ENCODE peak calls at places on chromosomes 4 and X, in seven cellular contexts. One of them, this sample, is unnamed.

GRCh38 chrX:88613338-88613737 is 133.7 kb upstream of the CPXCR1 start:
- DNase-seq in iris pigment epithelial cell: peak
- DNase-seq in ovary: no peak
- DNase-seq in CD14-positive monocyte: no peak
- DNase-seq in astrocyte of the spinal cord: no peak
- DNase-seq in heart right ventricle: no peak
- DNase-seq in stimulated activated CD4-positive, alpha-beta T cell treated with anti-CD3 and anti-CD28 coated beads, Interleukin-1b, Interleukin-23, amount 100 ng/mL, for 48 hours: no peak
- DNase-seq in this sample: no peak

GRCh38 chr4:22978656-22979055 is 285.9 kb downstream of the GBA3 start:
- DNase-seq in iris pigment epithelial cell: no peak
- DNase-seq in ovary: no peak
- DNase-seq in CD14-positive monocyte: no peak
- DNase-seq in astrocyte of the spinal cord: no peak
- DNase-seq in heart right ventricle: no peak
- DNase-seq in stimulated activated CD4-positive, alpha-beta T cell treated with anti-CD3 and anti-CD28 coated beads, Interleukin-1b, Interleukin-23, amount 100 ng/mL, for 48 hours: no peak
- DNase-seq in this sample: no peak

GRCh38 chrX:46279925-46280313 is 265.3 kb downstream of the ZNF674 start:
- DNase-seq in iris pigment epithelial cell: peak
- DNase-seq in ovary: no peak
- DNase-seq in CD14-positive monocyte: no peak
- DNase-seq in astrocyte of the spinal cord: no peak
- DNase-seq in heart right ventricle: no peak
- DNase-seq in stimulated activated CD4-positive, alpha-beta T cell treated with anti-CD3 and anti-CD28 coated beads, Interleukin-1b, Interleukin-23, amount 100 ng/mL, for 48 hours: no peak
- DNase-seq in this sample: no peak

GRCh38 chr4:175971393-175972179 is 94.1 kb upstream of the WDR17 start:
- DNase-seq in iris pigment epithelial cell: no peak
- DNase-seq in ovary: no peak
- DNase-seq in CD14-positive monocyte: no peak
- DNase-seq in astrocyte of the spinal cord: peak
- DNase-seq in heart right ventricle: no peak
- DNase-seq in stimulated activated CD4-positive, alpha-beta T cell treated with anti-CD3 and anti-CD28 coated beads, Interleukin-1b, Interleukin-23, amount 100 ng/mL, for 48 hours: no peak
- DNase-seq in this sample: no peak

GRCh38 chr4:79042079-79042674 is 102.9 kb upstream of the PAQR3 start:
- DNase-seq in iris pigment epithelial cell: peak
- DNase-seq in ovary: no peak
- DNase-seq in CD14-positive monocyte: no peak
- DNase-seq in astrocyte of the spinal cord: peak
- DNase-seq in heart right ventricle: no peak
- DNase-seq in stimulated activated CD4-positive, alpha-beta T cell treated with anti-CD3 and anti-CD28 coated beads, Interleukin-1b, Interleukin-23, amount 100 ng/mL, for 48 hours: no peak
- DNase-seq in this sample: no peak

GRCh38 chr4:29081230-29081955 is 1638.8 kb upstream of the PCDH7 start:
- DNase-seq in iris pigment epithelial cell: peak
- DNase-seq in ovary: no peak
- DNase-seq in CD14-positive monocyte: no peak
- DNase-seq in astrocyte of the spinal cord: peak
- DNase-seq in heart right ventricle: no peak
- DNase-seq in stimulated activated CD4-positive, alpha-beta T cell treated with anti-CD3 and anti-CD28 coated beads, Interleukin-1b, Interleukin-23, amount 100 ng/mL, for 48 hours: no peak
- DNase-seq in this sample: no peak

GRCh38 chr4:108601096-108601495 is 19.3 kb upstream of the RPL34 start:
- DNase-seq in iris pigment epithelial cell: no peak
- DNase-seq in ovary: no peak
- DNase-seq in CD14-positive monocyte: no peak
- DNase-seq in astrocyte of the spinal cord: no peak
- DNase-seq in heart right ventricle: no peak
- DNase-seq in stimulated activated CD4-positive, alpha-beta T cell treated with anti-CD3 and anti-CD28 coated beads, Interleukin-1b, Interleukin-23, amount 100 ng/mL, for 48 hours: no peak
- DNase-seq in this sample: no peak

GRCh38 chr4:38868055-38868965 is 704 bp downstream of the FAM114A1 start:
- DNase-seq in iris pigment epithelial cell: peak
- DNase-seq in ovary: peak
- DNase-seq in CD14-positive monocyte: no peak
- DNase-seq in astrocyte of the spinal cord: no peak
- DNase-seq in heart right ventricle: peak
- DNase-seq in stimulated activated CD4-positive, alpha-beta T cell treated with anti-CD3 and anti-CD28 coated beads, Interleukin-1b, Interleukin-23, amount 100 ng/mL, for 48 hours: no peak
- DNase-seq in this sample: no peak

GRCh38 chrX:43743100-43743822 is 87.2 kb downstream of the MAOA start:
- DNase-seq in iris pigment epithelial cell: no peak
- DNase-seq in ovary: no peak
- DNase-seq in CD14-positive monocyte: no peak
- DNase-seq in astrocyte of the spinal cord: no peak
- DNase-seq in heart right ventricle: no peak
- DNase-seq in stimulated activated CD4-positive, alpha-beta T cell treated with anti-CD3 and anti-CD28 coated beads, Interleukin-1b, Interleukin-23, amount 100 ng/mL, for 48 hours: no peak
- DNase-seq in this sample: no peak

GRCh38 chr4:74158561-74159396 is 861 bp downstream of the MTHFD2L start:
- DNase-seq in iris pigment epithelial cell: peak
- DNase-seq in ovary: no peak
- DNase-seq in CD14-positive monocyte: no peak
- DNase-seq in astrocyte of the spinal cord: peak
- DNase-seq in heart right ventricle: no peak
- DNase-seq in stimulated activated CD4-positive, alpha-beta T cell treated with anti-CD3 and anti-CD28 coated beads, Interleukin-1b, Interleukin-23, amount 100 ng/mL, for 48 hours: no peak
- DNase-seq in this sample: no peak

GRCh38 chr4:85898236-85898635 is 423.3 kb downstream of the ARHGAP24 start:
- DNase-seq in iris pigment epithelial cell: no peak
- DNase-seq in ovary: no peak
- DNase-seq in CD14-positive monocyte: no peak
- DNase-seq in astrocyte of the spinal cord: no peak
- DNase-seq in heart right ventricle: no peak
- DNase-seq in stimulated activated CD4-positive, alpha-beta T cell treated with anti-CD3 and anti-CD28 coated beads, Interleukin-1b, Interleukin-23, amount 100 ng/mL, for 48 hours: no peak
- DNase-seq in this sample: no peak

GRCh38 chr4:79574741-79575451 is 166.9 kb upstream of the GK2 start:
- DNase-seq in iris pigment epithelial cell: no peak
- DNase-seq in ovary: no peak
- DNase-seq in CD14-positive monocyte: no peak
- DNase-seq in astrocyte of the spinal cord: no peak
- DNase-seq in heart right ventricle: no peak
- DNase-seq in stimulated activated CD4-positive, alpha-beta T cell treated with anti-CD3 and anti-CD28 coated beads, Interleukin-1b, Interleukin-23, amount 100 ng/mL, for 48 hours: no peak
- DNase-seq in this sample: no peak

GRCh38 chrX:153372949-153373348 is 28.2 kb downstream of the PNMA6E start:
- DNase-seq in iris pigment epithelial cell: no peak
- DNase-seq in ovary: no peak
- DNase-seq in CD14-positive monocyte: no peak
- DNase-seq in astrocyte of the spinal cord: no peak
- DNase-seq in heart right ventricle: no peak
- DNase-seq in stimulated activated CD4-positive, alpha-beta T cell treated with anti-CD3 and anti-CD28 coated beads, Interleukin-1b, Interleukin-23, amount 100 ng/mL, for 48 hours: no peak
- DNase-seq in this sample: no peak

GRCh38 chrX:38220936-38221386 is 290 bp upstream of the SRPX start:
- DNase-seq in iris pigment epithelial cell: no peak
- DNase-seq in ovary: peak
- DNase-seq in CD14-positive monocyte: no peak
- DNase-seq in astrocyte of the spinal cord: peak
- DNase-seq in heart right ventricle: peak
- DNase-seq in stimulated activated CD4-positive, alpha-beta T cell treated with anti-CD3 and anti-CD28 coated beads, Interleukin-1b, Interleukin-23, amount 100 ng/mL, for 48 hours: no peak
- DNase-seq in this sample: no peak

GRCh38 chrX:41475611-41476241 is 28.6 kb downstream of the NYX start:
- DNase-seq in iris pigment epithelial cell: peak
- DNase-seq in ovary: no peak
- DNase-seq in CD14-positive monocyte: no peak
- DNase-seq in astrocyte of the spinal cord: no peak
- DNase-seq in heart right ventricle: no peak
- DNase-seq in stimulated activated CD4-positive, alpha-beta T cell treated with anti-CD3 and anti-CD28 coated beads, Interleukin-1b, Interleukin-23, amount 100 ng/mL, for 48 hours: no peak
- DNase-seq in this sample: no peak

GRCh38 chr4:91681544-91681943 is 622.2 kb upstream of the GRID2 start:
- DNase-seq in iris pigment epithelial cell: no peak
- DNase-seq in ovary: no peak
- DNase-seq in CD14-positive monocyte: no peak
- DNase-seq in astrocyte of the spinal cord: peak
- DNase-seq in heart right ventricle: no peak
- DNase-seq in stimulated activated CD4-positive, alpha-beta T cell treated with anti-CD3 and anti-CD28 coated beads, Interleukin-1b, Interleukin-23, amount 100 ng/mL, for 48 hours: no peak
- DNase-seq in this sample: no peak

GRCh38 chrX:21725498-21725897 is 32.4 kb downstream of the SMPX start:
- DNase-seq in iris pigment epithelial cell: peak
- DNase-seq in ovary: no peak
- DNase-seq in CD14-positive monocyte: no peak
- DNase-seq in astrocyte of the spinal cord: peak
- DNase-seq in heart right ventricle: no peak
- DNase-seq in stimulated activated CD4-positive, alpha-beta T cell treated with anti-CD3 and anti-CD28 coated beads, Interleukin-1b, Interleukin-23, amount 100 ng/mL, for 48 hours: no peak
- DNase-seq in this sample: no peak

GRCh38 chrX:2840961-2841360 is 12.2 kb downstream of the GYG2 start:
- DNase-seq in iris pigment epithelial cell: no peak
- DNase-seq in ovary: no peak
- DNase-seq in CD14-positive monocyte: no peak
- DNase-seq in astrocyte of the spinal cord: no peak
- DNase-seq in heart right ventricle: no peak
- DNase-seq in stimulated activated CD4-positive, alpha-beta T cell treated with anti-CD3 and anti-CD28 coated beads, Interleukin-1b, Interleukin-23, amount 100 ng/mL, for 48 hours: no peak
- DNase-seq in this sample: no peak

GRCh38 chrX:152220612-152221011 is 82.2 kb upstream of the MAGEA10 start:
- DNase-seq in iris pigment epithelial cell: peak
- DNase-seq in ovary: no peak
- DNase-seq in CD14-positive monocyte: no peak
- DNase-seq in astrocyte of the spinal cord: peak
- DNase-seq in heart right ventricle: no peak
- DNase-seq in stimulated activated CD4-positive, alpha-beta T cell treated with anti-CD3 and anti-CD28 coated beads, Interleukin-1b, Interleukin-23, amount 100 ng/mL, for 48 hours: no peak
- DNase-seq in this sample: no peak

GRCh38 chrX:79413009-79413408 is 45.9 kb upstream of the ITM2A start:
- DNase-seq in iris pigment epithelial cell: peak
- DNase-seq in ovary: no peak
- DNase-seq in CD14-positive monocyte: no peak
- DNase-seq in astrocyte of the spinal cord: peak
- DNase-seq in heart right ventricle: no peak
- DNase-seq in stimulated activated CD4-positive, alpha-beta T cell treated with anti-CD3 and anti-CD28 coated beads, Interleukin-1b, Interleukin-23, amount 100 ng/mL, for 48 hours: no peak
- DNase-seq in this sample: no peak

GRCh38 chr4:7021930-7022658 is 21.1 kb upstream of the TADA2B start:
- DNase-seq in iris pigment epithelial cell: peak
- DNase-seq in ovary: no peak
- DNase-seq in CD14-positive monocyte: no peak
- DNase-seq in astrocyte of the spinal cord: peak
- DNase-seq in heart right ventricle: no peak
- DNase-seq in stimulated activated CD4-positive, alpha-beta T cell treated with anti-CD3 and anti-CD28 coated beads, Interleukin-1b, Interleukin-23, amount 100 ng/mL, for 48 hours: no peak
- DNase-seq in this sample: no peak